ENCODE peak calls at places on chromosomes 6 and 20, in ten cellular contexts. S is A549, J is upper lobe of left lung, P is HepG2, I is thyroid gland, Y is Peyer's patch, B is endothelial cell of umbilical vein, C is sigmoid colon, V is heart left ventricle, E is HCT116. U is an unnamed sample.

GRCh38 chr6:106377061-106377540 is 16.6 kb downstream of the CRYBG1 start:
- DNase-seq in S (no peak), J (no peak), P (no peak), I (no peak), Y (no peak), B (peak), C (no peak), V (no peak), E (no peak), U (no peak)

GRCh38 chr6:53437557-53438202 is 88.9 kb upstream of the ELOVL5 start:
- DNase-seq in S (peak), J (no peak), P (peak), I (peak), Y (no peak), B (peak), C (no peak), V (no peak), E (peak), U (no peak)

GRCh38 chr20:8523684-8524083 is 391.6 kb downstream of the PLCB1 start:
- DNase-seq in S (no peak), J (no peak), P (no peak), I (no peak), Y (no peak), B (no peak), C (no peak), V (no peak), E (no peak), U (no peak)

GRCh38 chr20:21096321-21097043 is 9.7 kb downstream of the LINC00237 start:
- DNase-seq in S (no peak), J (no peak), P (peak), I (no peak), Y (no peak), B (peak), C (no peak), V (no peak), E (peak), U (no peak)

GRCh38 chr6:117613920-117614535 is 11.7 kb upstream of the GOPC start:
- DNase-seq in S (no peak), J (no peak), P (no peak), I (no peak), Y (no peak), B (no peak), C (no peak), V (no peak), E (no peak), U (no peak)

GRCh38 chr6:109840796-109841195 is 137.3 kb upstream of the GPR6 start:
- DNase-seq in S (no peak), J (no peak), P (no peak), I (no peak), Y (no peak), B (no peak), C (no peak), V (no peak), E (no peak), U (no peak)

GRCh38 chr20:45867811-45868176 is 10.4 kb downstream of the ZSWIM3 start:
- DNase-seq in S (no peak), J (no peak), P (no peak), I (no peak), Y (no peak), B (peak), C (no peak), V (no peak), E (no peak), U (no peak)

GRCh38 chr6:74969591-74970267 is 236.1 kb downstream of the COL12A1 start:
- DNase-seq in S (no peak), J (no peak), P (no peak), I (no peak), Y (no peak), B (peak), C (no peak), V (no peak), E (no peak), U (no peak)

GRCh38 chr6:154479388-154480143 is 30.9 kb downstream of the CNKSR3 start:
- DNase-seq in S (no peak), J (no peak), P (no peak), I (no peak), Y (no peak), B (peak), C (no peak), V (no peak), E (no peak), U (no peak)

GRCh38 chr6:21831531-21832291 is 238.2 kb downstream of the SOX4 start:
- DNase-seq in S (no peak), J (no peak), P (no peak), I (no peak), Y (no peak), B (no peak), C (no peak), V (no peak), E (no peak), U (no peak)

GRCh38 chr6:38035478-38035877 is 216.0 kb downstream of the ZFAND3 start:
- DNase-seq in S (no peak), J (no peak), P (no peak), I (no peak), Y (no peak), B (no peak), C (no peak), V (no peak), E (no peak), U (no peak)

GRCh38 chr6:15990179-15990578 is 138.7 kb upstream of the MYLIP start:
- DNase-seq in S (no peak), J (no peak), P (no peak), I (no peak), Y (no peak), B (no peak), C (no peak), V (no peak), E (no peak), U (no peak)

GRCh38 chr6:5132741-5133140 is 47.6 kb downstream of the PPP1R3G start:
- DNase-seq in S (no peak), J (no peak), P (no peak), I (peak), Y (peak), B (peak), C (peak), V (peak), E (no peak), U (no peak)

GRCh38 chr20:52056203-52057062 is 135.1 kb downstream of the ZFP64 start:
- DNase-seq in S (peak), J (no peak), P (no peak), I (no peak), Y (no peak), B (no peak), C (no peak), V (no peak), E (peak), U (no peak)

GRCh38 chr6:148272084-148272483 is 70.6 kb upstream of the SASH1 start:
- DNase-seq in S (no peak), J (no peak), P (no peak), I (no peak), Y (no peak), B (peak), C (no peak), V (no peak), E (no peak), U (no peak)

GRCh38 chr20:33301192-33301930 is 18.3 kb downstream of the BPIFB1 start:
- DNase-seq in S (peak), J (no peak), P (no peak), I (no peak), Y (no peak), B (no peak), C (no peak), V (no peak), E (no peak), U (no peak)
- TF ChIP-seq CTCF in S (no peak), J (no peak), P (no peak), I (no peak), Y (no peak), B (no peak), C (no peak), V (no peak), E (no peak), U (no peak)

GRCh38 chr20:49674383-49675352 is 39.0 kb downstream of the B4GALT5 start:
- DNase-seq in S (peak), J (no peak), P (peak), I (no peak), Y (no peak), B (no peak), C (no peak), V (no peak), E (peak), U (no peak)
- H3K27ac ChIP-seq in S (peak), J (peak), P (peak), I (no peak), Y (no peak), B (no peak), C (no peak), V (no peak), E (peak), U (no peak)

GRCh38 chr6:63572733-63573139 is 456 bp downstream of the LOC128125822 start:
- DNase-seq in S (no peak), J (peak), P (no peak), I (no peak), Y (no peak), B (no peak), C (no peak), V (no peak), E (no peak), U (no peak)

GRCh38 chr6:63574554-63574900 is 2.2 kb downstream of the LOC128125822 start:
- DNase-seq in S (no peak), J (no peak), P (no peak), I (no peak), Y (no peak), B (no peak), C (no peak), V (no peak), E (no peak), U (no peak)

GRCh38 chr6:63573899-63574553 is 1.7 kb downstream of the LOC128125822 start:
- DNase-seq in S (no peak), J (no peak), P (peak), I (peak), Y (peak), B (peak), C (no peak), V (no peak), E (peak), U (no peak)

GRCh38 chr6:63571883-63572732 is at the start of the genes LOC128125822 and PTP4A1:
- DNase-seq in S (peak), J (peak), P (peak), I (peak), Y (peak), B (peak), C (peak), V (peak), E (peak), U (peak)

GRCh38 chr6:63573140-63573898 is 1.0 kb downstream of the LOC128125822 start:
- DNase-seq in S (no peak), J (peak), P (peak), I (peak), Y (peak), B (peak), C (peak), V (peak), E (peak), U (peak)
- TF ChIP-seq POLR2A in S (peak), J (peak), P (peak), I (peak), Y (peak), B (peak), C (peak), V (no peak), E (peak), U (peak)

GRCh38 chr6:8530775-8531435 is 95.6 kb upstream of the SLC35B3 start:
- DNase-seq in S (no peak), J (peak), P (no peak), I (no peak), Y (no peak), B (no peak), C (no peak), V (no peak), E (no peak), U (no peak)
- TF ChIP-seq CTCF in S (no peak), J (no peak), P (no peak), I (no peak), Y (no peak), B (no peak), C (no peak), V (no peak), E (no peak), U (no peak)

DNA sequence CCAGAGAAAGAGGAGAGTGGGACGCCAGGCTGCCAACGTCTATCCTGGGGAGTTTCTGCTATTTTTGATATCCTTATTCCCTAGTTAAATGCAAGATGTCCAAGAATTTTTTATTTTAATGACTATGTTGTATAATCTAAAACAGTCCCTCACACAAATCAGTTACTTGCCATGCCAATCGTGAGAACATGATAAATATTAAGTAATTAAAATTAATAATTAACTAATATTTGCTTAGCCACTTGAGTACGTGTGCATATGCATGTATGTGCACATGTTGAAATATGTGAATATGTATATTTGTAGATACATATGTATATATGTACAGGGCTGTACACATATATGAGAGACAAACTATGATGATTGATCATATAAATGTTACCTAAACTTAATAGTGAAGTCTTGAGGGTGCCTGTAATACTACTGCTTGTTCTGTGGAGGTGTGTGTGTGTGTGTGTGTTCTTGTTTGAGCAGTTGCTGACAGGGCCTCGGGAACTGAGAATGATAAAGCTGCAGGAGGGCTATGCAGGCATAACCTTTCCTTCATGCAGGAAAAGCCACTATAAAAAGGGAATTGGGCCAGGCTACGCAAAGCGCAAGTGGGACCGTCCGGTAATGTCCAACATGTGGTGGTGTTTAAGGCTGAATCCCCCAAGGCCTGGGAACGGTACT is 148.2 kb upstream of the TBX18 start:
- DNase-seq in S (no peak), J (no peak), P (no peak), I (no peak), Y (no peak), B (no peak), C (no peak), V (no peak), E (no peak), U (no peak)
- H3K27ac ChIP-seq in S (no peak), J (no peak), P (no peak), I (no peak), Y (no peak), B (no peak), C (no peak), V (no peak), E (no peak), U (no peak)

DNA sequence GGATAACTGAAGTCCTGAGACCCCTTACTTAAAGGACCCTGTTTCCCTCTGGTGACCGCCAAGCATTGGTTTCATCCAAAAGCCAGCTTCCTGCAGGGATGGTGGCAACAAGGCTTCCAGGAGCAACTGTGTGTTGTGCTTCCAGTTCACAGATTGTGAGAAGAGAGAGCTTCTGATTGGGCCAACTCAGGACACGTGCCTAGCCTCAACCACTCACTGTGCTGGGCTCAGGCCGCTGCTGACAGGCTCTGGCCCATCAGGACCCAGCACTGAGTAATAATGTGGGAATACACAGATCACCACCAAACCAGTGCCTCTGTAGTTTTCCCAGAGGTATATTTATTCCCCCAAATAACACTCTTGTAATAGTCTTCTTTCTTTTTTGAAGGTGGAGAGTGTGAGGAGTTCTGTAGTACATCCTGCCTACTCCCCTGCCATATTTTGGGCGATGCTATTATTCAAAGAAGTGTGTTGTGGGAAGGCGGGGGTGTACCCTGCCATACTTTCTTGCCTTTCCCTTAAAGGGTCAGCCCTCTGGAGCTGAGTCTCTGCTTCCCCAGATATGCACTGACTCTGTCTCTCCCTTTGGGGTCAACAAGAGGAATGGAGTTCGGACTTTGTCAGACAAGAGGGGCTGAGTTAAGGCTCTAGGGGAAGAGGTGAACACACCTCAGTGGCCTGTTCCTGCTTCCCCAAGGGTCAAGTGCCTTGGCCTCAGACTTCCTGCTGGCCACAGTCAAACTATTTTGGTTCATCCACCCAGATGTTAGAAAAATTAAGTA is 23.2 kb downstream of the PPP1R16B start:
- DNase-seq in S (no peak), J (no peak), P (no peak), I (no peak), Y (no peak), B (no peak), C (no peak), V (no peak), E (no peak), U (no peak)
- TF ChIP-seq POLR2A in S (no peak), J (no peak), P (no peak), I (no peak), Y (no peak), B (no peak), C (no peak), V (no peak), E (no peak), U (no peak)